ENCODE peak calls at places on chromosomes 7 and 10, in six cellular contexts. P is WTC11, J is HepG2, Q is H1, I is K562, R is GM12878. A is an unnamed sample.
A peak's percentile ranks its signal among the peaks of the same experiment; 100 is the strongest.

GRCh38 chr10:58143944-58144343 is 123.8 kb downstream of the IPMK start:
- DNase-seq in P (no peak), J (no peak), Q (no peak), I (no peak), R (no peak), A (no peak)

GRCh38 chr7:87413029-87413428 is 62.5 kb downstream of the ABCB4 start:
- DNase-seq in P (no peak), J (no peak), Q (no peak), I (no peak), R (no peak), A (no peak)

GRCh38 chr7:21867816-21868646 is 77.7 kb downstream of the CDCA7L start:
- DNase-seq in P (no peak), J (no peak), Q (no peak), I (no peak), R (no peak), A (peak; percentile 47)

GRCh38 chr10:58696736-58697135 is 184.1 kb downstream of the BICC1 start:
- DNase-seq in P (no peak), J (no peak), Q (no peak), I (no peak), R (no peak), A (peak; percentile 21)

GRCh38 chr7:154919324-154920222 is 83.4 kb downstream of the PAXIP1 start:
- DNase-seq in P (no peak), J (no peak), Q (no peak), I (no peak), R (no peak), A (no peak)

GRCh38 chr7:149772236-149772820 is 1.1 kb downstream of the ZNF467 start:
- DNase-seq in P (peak; percentile 72), J (no peak), Q (no peak), I (peak; percentile 41), R (no peak), A (peak; percentile 75)

GRCh38 chr10:72943498-72944234 is 10.9 kb downstream of the PLA2G12B start:
- DNase-seq in P (no peak), J (no peak), Q (no peak), I (no peak), R (no peak), A (no peak)

GRCh38 chr10:122471531-122472177 is 10.3 kb downstream of the HTRA1 start:
- DNase-seq in P (no peak), J (no peak), Q (no peak), I (no peak), R (no peak), A (no peak)

GRCh38 chr10:99775850-99776249 is 6.6 kb upstream of the ABCC2 start:
- DNase-seq in P (no peak), J (peak; percentile 86), Q (no peak), I (peak; percentile 25), R (no peak), A (no peak)

GRCh38 chr7:131606346-131607290 is 50.2 kb upstream of the PODXL start:
- DNase-seq in P (no peak), J (no peak), Q (no peak), I (no peak), R (no peak), A (peak; percentile 47)

GRCh38 chr10:86755740-86756510 is 494 bp upstream of the BMPR1A start:
- DNase-seq in P (peak; percentile 72), J (peak; percentile 83), Q (peak; percentile 61), I (peak; percentile 90), R (no peak), A (peak; percentile 96)

GRCh38 chr10:104096692-104097091 is 11.0 kb upstream of the COL17A1 start:
- DNase-seq in P (no peak), J (no peak), Q (no peak), I (no peak), R (no peak), A (no peak)

GRCh38 chr7:880450-880849 is 4.1 kb downstream of the GET4 start:
- DNase-seq in P (no peak), J (no peak), Q (no peak), I (no peak), R (no peak), A (no peak)

GRCh38 chr7:194996-195829 is 2.8 kb downstream of the FAM20C start:
- DNase-seq in P (no peak), J (peak; percentile 24), Q (no peak), I (no peak), R (no peak), A (no peak)

GRCh38 chr10:44906476-44906875 is 4.7 kb upstream of the TMEM72 start:
- DNase-seq in P (no peak), J (no peak), Q (no peak), I (no peak), R (no peak), A (no peak)

GRCh38 chr7:1707756-1708611 is 37.9 kb downstream of the ELFN1 start:
- DNase-seq in P (no peak), J (no peak), Q (no peak), I (no peak), R (no peak), A (no peak)

GRCh38 chr10:104322416-104322782 is 15.9 kb downstream of the ITPRIP start:
- DNase-seq in P (no peak), J (no peak), Q (no peak), I (no peak), R (no peak), A (no peak)

GRCh38 chr10:1645896-1646295 is 91.4 kb downstream of the ADARB2 start:
- DNase-seq in P (no peak), J (no peak), Q (no peak), I (no peak), R (no peak), A (no peak)

GRCh38 chr10:103757531-103758293 is 97.7 kb downstream of the SH3PXD2A start:
- DNase-seq in P (peak; percentile 40), J (no peak), Q (no peak), I (peak; percentile 14), R (no peak), A (peak; percentile 78)

GRCh38 chr7:37535841-37536240 is 87.2 kb upstream of the ELMO1 start:
- DNase-seq in P (no peak), J (no peak), Q (no peak), I (no peak), R (no peak), A (no peak)

GRCh38 chr7:103993551-103993950 is 4.1 kb upstream of the RELN start:
- DNase-seq in P (no peak), J (no peak), Q (no peak), I (no peak), R (no peak), A (no peak)

GRCh38 chr10:125134483-125134848 is 25.9 kb downstream of the CTBP2 start:
- DNase-seq in P (no peak), J (no peak), Q (no peak), I (no peak), R (no peak), A (no peak)

GRCh38 chr7:38535013-38535412 is 96.2 kb downstream of the AMPH start:
- DNase-seq in P (no peak), J (no peak), Q (no peak), I (no peak), R (no peak), A (no peak)

GRCh38 chr7:1938788-1939433 is 268.8 kb downstream of the ELFN1 start:
- DNase-seq in P (no peak), J (no peak), Q (no peak), I (no peak), R (no peak), A (no peak)

GRCh38 chr7:88090233-88090632 is 129.6 kb downstream of the SRI start:
- DNase-seq in P (no peak), J (no peak), Q (no peak), I (no peak), R (no peak), A (no peak)

GRCh38 chr10:10489086-10489485 is 528.6 kb upstream of the CELF2 start:
- DNase-seq in P (no peak), J (no peak), Q (no peak), I (no peak), R (no peak), A (no peak)

GRCh38 chr10:104300736-104301292 is 31.8 kb downstream of the GSTO2 start:
- DNase-seq in P (no peak), J (no peak), Q (no peak), I (no peak), R (no peak), A (no peak)

GRCh38 chr10:26486985-26487850 is 49.1 kb downstream of the APBB1IP start:
- DNase-seq in P (no peak), J (peak; percentile 3), Q (no peak), I (no peak), R (peak; percentile 79), A (no peak)
- TF ChIP-seq CREB1 in P (no peak), J (no peak), Q (no peak), I (no peak), R (peak; percentile 80), A (no peak)

GRCh38 chr10:33381391-33381790 is 46.9 kb upstream of the NRP1 start:
- DNase-seq in P (no peak), J (no peak), Q (no peak), I (no peak), R (no peak), A (no peak)

GRCh38 chr10:33385016-33385415 is 50.5 kb upstream of the NRP1 start:
- DNase-seq in P (no peak), J (no peak), Q (no peak), I (no peak), R (no peak), A (no peak)

GRCh38 chr10:33385686-33386085 is 51.2 kb upstream of the NRP1 start:
- DNase-seq in P (no peak), J (no peak), Q (no peak), I (no peak), R (no peak), A (no peak)

GRCh38 chr10:33377658-33378025 is 43.2 kb upstream of the NRP1 start:
- DNase-seq in P (no peak), J (no peak), Q (no peak), I (no peak), R (no peak), A (no peak)

GRCh38 chr10:33381897-33382578 is 47.6 kb upstream of the NRP1 start:
- DNase-seq in P (no peak), J (peak; percentile 35), Q (no peak), I (no peak), R (no peak), A (no peak)
- TF ChIP-seq CREB1 in P (no peak), J (no peak), Q (no peak), I (no peak), R (no peak), A (no peak)

DNA sequence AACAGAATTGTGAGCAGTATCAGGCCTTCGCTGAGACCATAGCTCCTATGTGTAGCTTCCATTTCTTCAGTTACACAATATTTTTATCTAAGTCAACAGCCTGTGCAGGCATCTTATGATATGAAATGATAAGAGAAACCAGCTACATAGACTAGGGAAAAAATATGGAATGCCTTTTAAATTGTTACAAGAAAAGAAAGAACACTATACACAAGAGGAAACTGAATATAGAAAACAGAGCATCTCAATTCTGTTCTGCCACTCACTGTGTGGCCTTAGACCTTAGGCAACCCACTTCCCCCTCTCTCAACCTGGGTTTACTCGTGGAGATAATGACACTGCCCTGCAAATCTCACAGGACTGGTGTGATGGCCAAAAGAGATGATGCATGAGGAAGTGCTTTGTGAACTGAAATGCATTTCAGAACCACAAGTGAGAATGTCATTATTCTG is 132.9 kb downstream of the LRRN3 start:
- DNase-seq in P (no peak), J (no peak), Q (no peak), I (peak; percentile 82), R (no peak), A (no peak)
- TF ChIP-seq CREB1 in P (no peak), J (no peak), Q (no peak), I (no peak), R (no peak), A (no peak)

DNA sequence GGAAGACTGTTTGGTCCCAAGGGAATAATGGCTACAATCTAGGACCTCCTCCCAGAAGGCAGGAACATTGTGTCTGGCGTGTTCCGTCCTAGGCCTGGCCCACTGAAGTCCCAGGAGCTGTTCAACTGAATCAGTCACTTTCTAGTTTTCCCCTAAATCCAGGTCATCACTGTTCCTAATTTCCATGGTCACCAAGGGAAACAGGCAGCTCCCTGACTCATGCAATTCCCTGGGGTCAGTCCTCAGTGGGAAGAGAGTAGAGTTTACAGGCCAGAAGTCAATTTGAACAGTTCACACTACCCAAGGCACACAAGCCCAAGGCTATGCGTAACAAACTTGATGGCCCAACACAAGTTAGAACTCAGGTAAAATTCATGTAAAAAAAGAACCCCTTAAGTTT is 44.0 kb downstream of the CREB3L2 start:
- DNase-seq in P (no peak), J (no peak), Q (no peak), I (no peak), R (no peak), A (no peak)
- TF ChIP-seq CREB1 in P (no peak), J (no peak), Q (no peak), I (no peak), R (no peak), A (no peak)

A was measured in GM23338.